ENCODE peak calls at places on chromosomes 11 and 22, in nine cellular contexts. One of them, this sample, is unnamed.
A peak's percentile ranks its signal among the peaks of the same experiment; 100 is the strongest.

GRCh38 chr11:69732910-69733309 is 29.1 kb upstream of the FGF19 start:
- DNase-seq in fibroblast of lung: no peak
- DNase-seq in breast epithelium: no peak
- DNase-seq in heart left ventricle: no peak
- DNase-seq in sigmoid colon: no peak
- DNase-seq in esophagus squamous epithelium: no peak
- DNase-seq in adrenal gland: no peak
- DNase-seq in gastrocnemius medialis: no peak
- DNase-seq in left ventricle myocardium inferior: no peak
- DNase-seq in this sample: no peak

GRCh38 chr11:123504401-123504800 is 74.3 kb downstream of the GRAMD1B start:
- DNase-seq in gastrocnemius medialis: no peak
- DNase-seq in breast epithelium: no peak
- DNase-seq in esophagus squamous epithelium: no peak
- DNase-seq in left ventricle myocardium inferior: no peak
- DNase-seq in fibroblast of lung: no peak
- DNase-seq in heart left ventricle: no peak
- DNase-seq in sigmoid colon: no peak
- DNase-seq in adrenal gland: no peak
- DNase-seq in this sample: no peak

GRCh38 chr22:18152519-18152918 is 2.5 kb downstream of the USP18 start:
- DNase-seq in sigmoid colon: no peak
- DNase-seq in esophagus squamous epithelium: no peak
- DNase-seq in heart left ventricle: no peak
- DNase-seq in fibroblast of lung: no peak
- DNase-seq in breast epithelium: no peak
- DNase-seq in adrenal gland: no peak
- DNase-seq in gastrocnemius medialis: no peak
- DNase-seq in left ventricle myocardium inferior: no peak
- DNase-seq in this sample: no peak

GRCh38 chr11:113977701-113978100 is 2.8 kb downstream of the HTR3A start:
- DNase-seq in sigmoid colon: no peak
- DNase-seq in breast epithelium: no peak
- DNase-seq in esophagus squamous epithelium: no peak
- DNase-seq in adrenal gland: no peak
- DNase-seq in heart left ventricle: no peak
- DNase-seq in left ventricle myocardium inferior: no peak
- DNase-seq in fibroblast of lung: no peak
- DNase-seq in gastrocnemius medialis: no peak
- DNase-seq in this sample: no peak

GRCh38 chr22:20526305-20526627 is 18.9 kb downstream of the MED15 start:
- DNase-seq in left ventricle myocardium inferior: no peak
- DNase-seq in sigmoid colon: no peak
- DNase-seq in heart left ventricle: no peak
- DNase-seq in adrenal gland: no peak
- DNase-seq in fibroblast of lung: no peak
- DNase-seq in esophagus squamous epithelium: no peak
- DNase-seq in gastrocnemius medialis: no peak
- DNase-seq in breast epithelium: no peak
- DNase-seq in this sample: no peak

GRCh38 chr22:48208894-48209293 is 1446.4 kb downstream of the TBC1D22A start:
- DNase-seq in sigmoid colon: no peak
- DNase-seq in breast epithelium: no peak
- DNase-seq in gastrocnemius medialis: no peak
- DNase-seq in left ventricle myocardium inferior: no peak
- DNase-seq in heart left ventricle: no peak
- DNase-seq in adrenal gland: peak; percentile 15
- DNase-seq in fibroblast of lung: no peak
- DNase-seq in esophagus squamous epithelium: no peak
- DNase-seq in this sample: no peak

GRCh38 chr11:17791144-17791543 is 56.6 kb downstream of the KCNC1 start:
- DNase-seq in esophagus squamous epithelium: no peak
- DNase-seq in left ventricle myocardium inferior: no peak
- DNase-seq in breast epithelium: no peak
- DNase-seq in heart left ventricle: no peak
- DNase-seq in fibroblast of lung: no peak
- DNase-seq in sigmoid colon: no peak
- DNase-seq in adrenal gland: no peak
- DNase-seq in gastrocnemius medialis: no peak
- DNase-seq in this sample: no peak

GRCh38 chr22:45296628-45297297 is 12.0 kb downstream of the UPK3A start:
- DNase-seq in breast epithelium: no peak
- DNase-seq in fibroblast of lung: no peak
- DNase-seq in left ventricle myocardium inferior: no peak
- DNase-seq in sigmoid colon: no peak
- DNase-seq in esophagus squamous epithelium: no peak
- DNase-seq in heart left ventricle: no peak
- DNase-seq in gastrocnemius medialis: no peak
- DNase-seq in adrenal gland: no peak
- DNase-seq in this sample: no peak

GRCh38 chr11:104246590-104246989 is 82.6 kb upstream of the PDGFD start:
- DNase-seq in heart left ventricle: no peak
- DNase-seq in fibroblast of lung: no peak
- DNase-seq in adrenal gland: no peak
- DNase-seq in gastrocnemius medialis: no peak
- DNase-seq in esophagus squamous epithelium: no peak
- DNase-seq in sigmoid colon: no peak
- DNase-seq in breast epithelium: no peak
- DNase-seq in left ventricle myocardium inferior: no peak
- DNase-seq in this sample: no peak

GRCh38 chr11:13337986-13338436 is 60.4 kb downstream of the BMAL1 start:
- DNase-seq in sigmoid colon: no peak
- DNase-seq in breast epithelium: no peak
- DNase-seq in esophagus squamous epithelium: no peak
- DNase-seq in adrenal gland: no peak
- DNase-seq in heart left ventricle: no peak
- DNase-seq in fibroblast of lung: peak; percentile 82
- DNase-seq in left ventricle myocardium inferior: no peak
- DNase-seq in gastrocnemius medialis: no peak
- DNase-seq in this sample: no peak

GRCh38 chr11:103325686-103326069 is 216.5 kb downstream of the DYNC2H1 start:
- DNase-seq in gastrocnemius medialis: no peak
- DNase-seq in esophagus squamous epithelium: no peak
- DNase-seq in heart left ventricle: no peak
- DNase-seq in adrenal gland: no peak
- DNase-seq in sigmoid colon: no peak
- DNase-seq in left ventricle myocardium inferior: no peak
- DNase-seq in breast epithelium: no peak
- DNase-seq in fibroblast of lung: no peak
- DNase-seq in this sample: peak; percentile 14

GRCh38 chr11:67998150-67999045 is 5.5 kb downstream of the UNC93B1 start:
- DNase-seq in fibroblast of lung: no peak
- DNase-seq in sigmoid colon: no peak
- DNase-seq in heart left ventricle: no peak
- DNase-seq in left ventricle myocardium inferior: no peak
- DNase-seq in adrenal gland: no peak
- DNase-seq in gastrocnemius medialis: no peak
- DNase-seq in breast epithelium: no peak
- DNase-seq in esophagus squamous epithelium: no peak
- DNase-seq in this sample: no peak

GRCh38 chr22:17772963-17773605 is 1.2 kb downstream of the BID start:
- DNase-seq in sigmoid colon: peak; percentile 67
- DNase-seq in esophagus squamous epithelium: no peak
- DNase-seq in breast epithelium: no peak
- DNase-seq in heart left ventricle: peak; percentile 63
- DNase-seq in gastrocnemius medialis: no peak
- DNase-seq in fibroblast of lung: no peak
- DNase-seq in left ventricle myocardium inferior: no peak
- DNase-seq in adrenal gland: no peak
- DNase-seq in this sample: no peak

GRCh38 chr11:9316334-9316733 is 1.9 kb upstream of the TMEM41B start:
- DNase-seq in sigmoid colon: no peak
- DNase-seq in esophagus squamous epithelium: no peak
- DNase-seq in breast epithelium: no peak
- DNase-seq in left ventricle myocardium inferior: no peak
- DNase-seq in adrenal gland: no peak
- DNase-seq in fibroblast of lung: no peak
- DNase-seq in heart left ventricle: no peak
- DNase-seq in gastrocnemius medialis: no peak
- DNase-seq in this sample: no peak

GRCh38 chr11:34214961-34215805 is 109.8 kb downstream of the NAT10 start:
- DNase-seq in heart left ventricle: no peak
- DNase-seq in fibroblast of lung: peak; percentile 43
- DNase-seq in esophagus squamous epithelium: no peak
- DNase-seq in adrenal gland: peak; percentile 54
- DNase-seq in sigmoid colon: no peak
- DNase-seq in gastrocnemius medialis: no peak
- DNase-seq in breast epithelium: no peak
- DNase-seq in left ventricle myocardium inferior: no peak
- DNase-seq in this sample: no peak

GRCh38 chr22:37219534-37219933 is 7.3 kb upstream of the SSTR3 start:
- DNase-seq in breast epithelium: no peak
- DNase-seq in left ventricle myocardium inferior: no peak
- DNase-seq in gastrocnemius medialis: no peak
- DNase-seq in esophagus squamous epithelium: no peak
- DNase-seq in sigmoid colon: no peak
- DNase-seq in fibroblast of lung: no peak
- DNase-seq in heart left ventricle: no peak
- DNase-seq in adrenal gland: no peak
- DNase-seq in this sample: no peak
- H3K4me1 ChIP-seq in breast epithelium: no peaks in the 10 kb centered on the region
- H3K4me1 ChIP-seq in left ventricle myocardium inferior: no peaks in the 10 kb centered on the region
- H3K4me1 ChIP-seq in gastrocnemius medialis: no peaks in the 10 kb centered on the region
- H3K4me1 ChIP-seq in esophagus squamous epithelium: no peaks in the 10 kb centered on the region
- H3K4me1 ChIP-seq in sigmoid colon: no peaks in the 10 kb centered on the region
- H3K4me1 ChIP-seq in fibroblast of lung: no peaks in the 10 kb centered on the region
- H3K4me1 ChIP-seq in heart left ventricle: no peaks in the 10 kb centered on the region
- H3K4me1 ChIP-seq in adrenal gland: no peaks in the 10 kb centered on the region
- H3K4me1 ChIP-seq in this sample: no peaks in the 10 kb centered on the region

DNA sequence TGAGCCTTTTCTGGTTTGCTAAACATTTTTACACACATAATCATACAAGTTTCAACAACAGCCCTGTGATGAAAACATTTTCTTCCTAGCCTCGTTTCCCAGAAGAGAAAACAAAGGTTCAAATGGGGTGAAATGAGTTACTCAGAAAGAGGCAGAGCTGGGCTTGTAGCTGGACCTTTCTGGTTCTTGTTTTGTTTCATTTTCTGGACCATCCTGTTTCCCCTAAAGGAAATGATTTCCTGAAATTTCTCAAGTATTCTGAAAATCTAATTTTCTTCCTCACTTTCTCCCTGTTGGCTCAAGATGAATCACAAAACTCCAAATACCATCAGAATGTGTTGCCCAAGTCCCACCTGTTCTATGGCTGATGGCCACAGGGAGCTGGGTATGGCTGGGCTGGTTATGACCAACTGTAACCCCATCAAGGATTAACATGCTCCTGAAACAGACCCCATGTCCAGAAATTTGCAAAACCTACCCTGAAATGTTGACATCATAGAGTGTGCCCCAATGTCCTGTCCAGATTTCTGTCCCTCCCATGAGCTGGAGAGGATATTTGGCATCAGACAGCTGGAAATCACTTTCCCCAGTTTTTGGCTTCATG is 6.7 kb upstream of the APOL4 start:
- DNase-seq in left ventricle myocardium inferior: no peak
- DNase-seq in heart left ventricle: no peak
- DNase-seq in sigmoid colon: no peak
- DNase-seq in esophagus squamous epithelium: no peak
- DNase-seq in fibroblast of lung: no peak
- DNase-seq in gastrocnemius medialis: no peak
- DNase-seq in adrenal gland: no peak
- DNase-seq in breast epithelium: no peak
- DNase-seq in this sample: no peak
- H3K4me1 ChIP-seq in left ventricle myocardium inferior: peaks cover 16% of the 10 kb centered on the region
- H3K4me1 ChIP-seq in heart left ventricle: peaks cover 3% of the 10 kb centered on the region
- H3K4me1 ChIP-seq in sigmoid colon: no peaks in the 10 kb centered on the region
- H3K4me1 ChIP-seq in esophagus squamous epithelium: no peaks in the 10 kb centered on the region
- H3K4me1 ChIP-seq in fibroblast of lung: no peaks in the 10 kb centered on the region
- H3K4me1 ChIP-seq in gastrocnemius medialis: no peaks in the 10 kb centered on the region
- H3K4me1 ChIP-seq in adrenal gland: no peaks in the 10 kb centered on the region
- H3K4me1 ChIP-seq in breast epithelium: no peaks in the 10 kb centered on the region
- H3K4me1 ChIP-seq in this sample: peaks cover 15% of the 10 kb centered on the region

GRCh38 chr11:60984149-60984548 is 12.7 kb downstream of the CD6 start:
- DNase-seq in left ventricle myocardium inferior: no peak
- DNase-seq in esophagus squamous epithelium: no peak
- DNase-seq in sigmoid colon: no peak
- DNase-seq in breast epithelium: no peak
- DNase-seq in gastrocnemius medialis: no peak
- DNase-seq in heart left ventricle: no peak
- DNase-seq in fibroblast of lung: no peak
- DNase-seq in adrenal gland: no peak
- DNase-seq in this sample: no peak

GRCh38 chr11:60985991-60986915 is 14.8 kb downstream of the CD6 start:
- DNase-seq in left ventricle myocardium inferior: no peak
- DNase-seq in sigmoid colon: no peak
- DNase-seq in fibroblast of lung: peak; percentile 10
- DNase-seq in esophagus squamous epithelium: no peak
- DNase-seq in gastrocnemius medialis: no peak
- DNase-seq in heart left ventricle: no peak
- DNase-seq in adrenal gland: no peak
- DNase-seq in breast epithelium: no peak
- DNase-seq in this sample: no peak

GRCh38 chr11:60987577-60988277 is 16.2 kb downstream of the CD6 start:
- DNase-seq in fibroblast of lung: no peak
- DNase-seq in left ventricle myocardium inferior: no peak
- DNase-seq in adrenal gland: no peak
- DNase-seq in heart left ventricle: no peak
- DNase-seq in breast epithelium: no peak
- DNase-seq in gastrocnemius medialis: no peak
- DNase-seq in esophagus squamous epithelium: no peak
- DNase-seq in sigmoid colon: no peak
- DNase-seq in this sample: no peak

GRCh38 chr11:60984616-60985015 is 13.1 kb downstream of the CD6 start:
- DNase-seq in gastrocnemius medialis: no peak
- DNase-seq in fibroblast of lung: no peak
- DNase-seq in left ventricle myocardium inferior: no peak
- DNase-seq in sigmoid colon: no peak
- DNase-seq in adrenal gland: no peak
- DNase-seq in breast epithelium: no peak
- DNase-seq in esophagus squamous epithelium: no peak
- DNase-seq in heart left ventricle: no peak
- DNase-seq in this sample: no peak

DNA sequence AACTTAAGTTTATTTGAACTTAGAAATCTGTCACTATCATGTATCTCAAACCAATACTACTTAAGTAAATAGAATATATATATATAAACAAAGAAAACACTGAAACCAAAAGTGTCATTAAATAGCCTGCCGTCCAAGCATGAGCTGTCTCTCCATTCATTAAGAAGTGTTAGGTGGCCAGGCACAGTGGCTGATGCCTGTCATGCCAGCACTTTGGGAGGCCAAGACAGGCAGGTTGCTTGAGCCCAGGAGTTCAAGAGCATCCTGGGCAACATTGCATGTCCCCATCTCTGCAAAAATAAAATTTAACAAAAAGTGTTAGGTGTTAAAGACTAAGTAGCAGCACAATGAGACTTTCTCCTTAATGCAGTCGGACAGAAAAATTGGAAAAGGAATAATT is 14.0 kb downstream of the CD6 start:
- DNase-seq in adrenal gland: no peak
- DNase-seq in heart left ventricle: no peak
- DNase-seq in gastrocnemius medialis: no peak
- DNase-seq in esophagus squamous epithelium: no peak
- DNase-seq in left ventricle myocardium inferior: no peak
- DNase-seq in sigmoid colon: no peak
- DNase-seq in fibroblast of lung: no peak
- DNase-seq in breast epithelium: no peak
- DNase-seq in this sample: no peak
- H3K4me1 ChIP-seq in adrenal gland: no peaks in the 10 kb centered on the region
- H3K4me1 ChIP-seq in heart left ventricle: no peaks in the 10 kb centered on the region
- H3K4me1 ChIP-seq in gastrocnemius medialis: no peaks in the 10 kb centered on the region
- H3K4me1 ChIP-seq in esophagus squamous epithelium: no peaks in the 10 kb centered on the region
- H3K4me1 ChIP-seq in left ventricle myocardium inferior: no peaks in the 10 kb centered on the region
- H3K4me1 ChIP-seq in sigmoid colon: no peaks in the 10 kb centered on the region
- H3K4me1 ChIP-seq in fibroblast of lung: peaks cover 3% of the 10 kb centered on the region
- H3K4me1 ChIP-seq in breast epithelium: no peaks in the 10 kb centered on the region
- H3K4me1 ChIP-seq in this sample: no peaks in the 10 kb centered on the region

GRCh38 chr22:23453277-23453676 is 126.8 kb downstream of the IGLL1 start:
- DNase-seq in sigmoid colon: no peak
- DNase-seq in left ventricle myocardium inferior: no peak
- DNase-seq in heart left ventricle: no peak
- DNase-seq in breast epithelium: no peak
- DNase-seq in fibroblast of lung: no peak
- DNase-seq in esophagus squamous epithelium: no peak
- DNase-seq in gastrocnemius medialis: no peak
- DNase-seq in adrenal gland: no peak
- DNase-seq in this sample: no peak
- H3K4me1 ChIP-seq in sigmoid colon: no peaks in the 10 kb centered on the region
- H3K4me1 ChIP-seq in left ventricle myocardium inferior: no peaks in the 10 kb centered on the region
- H3K4me1 ChIP-seq in heart left ventricle: no peaks in the 10 kb centered on the region
- H3K4me1 ChIP-seq in breast epithelium: no peaks in the 10 kb centered on the region
- H3K4me1 ChIP-seq in fibroblast of lung: no peaks in the 10 kb centered on the region
- H3K4me1 ChIP-seq in esophagus squamous epithelium: no peaks in the 10 kb centered on the region
- H3K4me1 ChIP-seq in gastrocnemius medialis: no peaks in the 10 kb centered on the region
- H3K4me1 ChIP-seq in adrenal gland: no peaks in the 10 kb centered on the region
- H3K4me1 ChIP-seq in this sample: no peaks in the 10 kb centered on the region

This sample was measured in right lobe of liver.